ENCODE peak calls at places on chromosomes 3 and 15, in four cellular contexts. A is K562, W is GM12891, Y is GM12878. F is an unnamed sample.

GRCh38 chr3:132083583-132084372 is 49.0 kb upstream of the CPNE4 start:
- DNase-seq in A (no peak), Y (no peak), W (no peak), F (no peak)

GRCh38 chr15:51796777-51797474 is 32.5 kb upstream of the TMOD3 start:
- DNase-seq in A (no peak), W (no peak), Y (no peak), F (no peak)

GRCh38 chr3:157572559-157573270 is 69.5 kb upstream of the VEPH1 start:
- DNase-seq in W (peak), Y (no peak), A (peak), F (peak)

GRCh38 chr3:61669676-61670299 is 108.4 kb downstream of the PTPRG start:
- DNase-seq in A (no peak), Y (no peak), W (peak), F (no peak)

GRCh38 chr3:94137377-94137776 is 74.5 kb downstream of the NSUN3 start:
- DNase-seq in Y (no peak), W (no peak), A (no peak), F (no peak)

GRCh38 chr3:48372377-48372770 is 355 bp downstream of the FBXW12 start:
- DNase-seq in W (no peak), A (no peak), Y (no peak), F (no peak)

GRCh38 chr3:186815490-186815889 is 9.2 kb upstream of the RFC4 start:
- DNase-seq in W (no peak), Y (no peak), A (peak), F (no peak)

GRCh38 chr15:40240619-40241304 is 1.9 kb downstream of the PAK6 start:
- DNase-seq in W (no peak), Y (no peak), A (peak), F (no peak)

GRCh38 chr3:71991051-71991450 is 206.1 kb upstream of the PROK2 start:
- DNase-seq in W (no peak), A (no peak), Y (no peak), F (no peak)

GRCh38 chr3:191051037-191051436 is 148.0 kb upstream of the OSTN start:
- DNase-seq in Y (no peak), A (no peak), W (no peak), F (no peak)

GRCh38 chr3:52836991-52837390 is 2.2 kb upstream of the MUSTN1 start:
- DNase-seq in Y (no peak), A (no peak), W (no peak), F (no peak)

GRCh38 chr3:52841211-52841980 is 6.6 kb upstream of the MUSTN1 start:
- DNase-seq in W (no peak), Y (no peak), A (no peak), F (no peak)

GRCh38 chr3:52838561-52839267 is 3.9 kb upstream of the MUSTN1 start:
- DNase-seq in A (no peak), Y (no peak), W (no peak), F (no peak)

GRCh38 chr3:52839892-52840545 is 5.2 kb upstream of the MUSTN1 start:
- DNase-seq in A (no peak), Y (no peak), W (no peak), F (no peak)

DNA sequence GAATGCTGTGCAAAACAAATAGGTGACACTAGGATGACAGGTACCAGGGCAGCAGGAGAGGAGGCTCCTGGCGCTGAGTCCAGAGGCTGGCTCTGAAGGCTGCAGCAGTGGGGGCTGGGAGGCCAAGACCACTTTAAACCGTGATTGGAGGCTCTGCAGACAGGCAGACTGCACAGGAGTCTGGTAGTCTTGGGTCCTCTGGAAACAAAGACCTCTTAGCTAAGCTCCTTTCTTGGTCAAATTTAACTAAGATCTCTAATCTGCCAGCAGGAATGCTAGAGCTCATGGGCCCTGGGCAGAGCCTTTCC is 4.4 kb upstream of the MUSTN1 start:
- DNase-seq in A (no peak), Y (no peak), W (no peak), F (no peak)
- TF ChIP-seq SPI1 in A (no peak), Y (no peak), W (no peak), F (no peak)

DNA sequence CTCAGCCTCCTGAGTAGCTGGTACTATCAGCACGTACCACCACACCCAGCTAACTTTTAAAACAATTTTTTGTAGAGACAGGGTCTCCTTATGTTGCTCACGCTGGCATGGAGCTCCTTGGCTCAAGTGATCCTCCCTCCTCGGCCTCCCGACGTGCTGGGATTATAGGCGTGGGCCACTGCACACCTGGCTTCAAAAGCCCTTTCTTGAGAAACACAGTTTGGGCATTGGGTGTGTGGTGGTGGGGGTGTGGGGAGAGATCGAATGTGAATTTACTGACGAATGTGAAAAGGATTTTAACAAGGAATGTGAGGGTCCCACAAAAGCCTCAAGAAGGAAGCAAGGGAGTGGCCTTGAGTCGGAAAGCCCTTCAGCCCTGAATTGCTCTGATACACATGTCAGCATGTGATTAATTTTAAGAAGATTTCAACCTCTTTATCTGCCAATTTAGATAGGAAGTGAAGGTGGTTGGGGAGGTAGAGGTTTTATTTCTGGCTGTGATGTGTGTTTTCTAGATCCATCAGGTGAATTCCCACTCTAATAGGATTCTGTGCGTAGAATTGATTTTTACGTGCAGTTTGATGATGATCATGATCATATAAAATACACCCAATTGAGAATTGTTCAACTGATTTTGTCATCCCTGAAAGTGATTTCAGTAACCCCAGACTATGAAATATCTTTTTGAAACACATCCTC is 1.1 kb downstream of the CCR4 start:
- DNase-seq in A (no peak), Y (no peak), W (no peak), F (no peak)
- TF ChIP-seq SPI1 in A (no peak), Y (no peak), W (no peak), F (no peak)

GRCh38 chr3:52052831-52053306 is 3.5 kb downstream of the DUSP7 start:
- DNase-seq in A (peak), Y (peak), W (no peak), F (peak)
- TF ChIP-seq SPI1 in A (peak), Y (no peak), W (peak), F (peak)

GRCh38 chr3:41000471-41000870 is 198.8 kb upstream of the CTNNB1 start:
- DNase-seq in Y (no peak), W (no peak), A (no peak), F (no peak)

GRCh38 chr3:40997711-40998519 is 201.4 kb upstream of the CTNNB1 start:
- DNase-seq in Y (no peak), W (no peak), A (no peak), F (no peak)

GRCh38 chr3:40999682-41000081 is 199.6 kb upstream of the CTNNB1 start:
- DNase-seq in Y (no peak), W (no peak), A (no peak), F (no peak)

GRCh38 chr3:41002104-41002503 is 197.2 kb upstream of the CTNNB1 start:
- DNase-seq in Y (no peak), W (no peak), A (no peak), F (no peak)

DNA sequence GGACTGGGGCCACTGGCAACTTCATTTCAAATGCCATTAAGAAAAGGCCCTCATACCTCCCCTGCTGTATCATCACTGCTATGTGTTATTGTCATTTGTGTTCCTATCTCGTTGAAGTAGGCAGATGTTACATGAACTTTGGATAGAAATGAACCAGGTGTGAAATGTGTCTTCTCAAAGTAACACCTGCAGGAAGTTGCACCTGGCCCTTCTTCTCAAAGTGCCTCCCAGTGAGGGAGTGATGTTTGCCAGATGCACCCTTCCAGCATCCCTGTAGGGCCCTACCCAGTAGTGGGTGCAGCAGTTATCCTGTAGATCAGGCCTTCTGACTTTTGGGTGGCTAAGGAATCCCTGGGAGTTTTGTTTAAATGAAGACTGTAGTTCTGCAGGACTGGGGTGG is 197.7 kb upstream of the CTNNB1 start:
- DNase-seq in A (no peak), Y (no peak), W (no peak), F (no peak)
- TF ChIP-seq SPI1 in A (no peak), Y (no peak), W (no peak), F (no peak)

GRCh38 chr15:78276032-78276943 is 11.9 kb downstream of the DNAJA4 start:
- DNase-seq in W (no peak), Y (no peak), A (peak), F (no peak)
- TF ChIP-seq SPI1 in W (no peak), Y (no peak), A (no peak), F (no peak)

DNA sequence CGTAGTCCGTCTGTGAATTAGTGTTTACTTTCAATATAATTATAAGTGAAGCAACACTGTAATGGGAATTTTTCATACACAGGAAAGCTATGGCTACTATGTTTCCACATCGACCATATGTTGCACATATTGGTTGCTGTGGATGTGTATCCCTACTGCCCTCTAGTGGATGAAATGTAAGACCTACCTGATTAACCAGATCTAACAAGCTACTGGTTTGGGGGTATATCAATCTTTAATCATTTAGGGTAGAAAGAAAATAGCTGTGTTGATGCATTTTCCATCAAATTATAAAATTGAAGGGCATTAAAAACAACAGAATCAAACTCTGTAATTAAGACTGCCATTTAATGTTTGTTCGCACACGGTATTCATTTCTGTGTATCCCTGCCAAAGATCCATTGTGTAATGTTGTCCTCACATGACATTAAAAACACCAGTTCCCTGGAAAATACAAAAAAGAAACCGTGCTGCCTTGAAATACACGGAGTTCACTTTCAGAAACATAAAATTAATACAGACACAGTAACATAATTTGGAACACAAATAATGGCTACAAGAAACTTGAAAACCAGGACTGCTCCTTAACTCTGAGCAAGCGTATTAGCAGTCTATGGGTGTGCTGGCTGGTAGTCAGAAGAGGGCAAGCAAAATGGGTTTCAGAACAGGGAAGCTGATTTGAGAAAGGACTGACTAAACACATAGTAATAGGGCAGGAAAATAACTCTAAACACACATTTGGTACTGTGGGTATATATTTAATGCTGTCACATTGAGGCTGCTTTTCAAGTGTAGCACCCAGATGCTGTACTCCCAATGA is 125.1 kb downstream of the TIGIT start:
- DNase-seq in W (no peak), A (peak), Y (no peak), F (peak)
- TF ChIP-seq SPI1 in W (no peak), A (no peak), Y (no peak), F (no peak)

GRCh38 chr15:94411279-94411678 is 179.9 kb downstream of the MCTP2 start:
- DNase-seq in Y (no peak), A (no peak), W (no peak), F (no peak)
- TF ChIP-seq SPI1 in Y (no peak), A (no peak), W (no peak), F (no peak)